ENCODE peak calls at places on chromosome 10, in nine cellular contexts. N is fibroblast of lung, P is HepG2, I is colonic mucosa, X is DND-41, C is IMR-90, R is endothelial cell of umbilical vein, A is H9, D is neural progenitor cell. Z is an unnamed sample.

GRCh38 chr10:92914478-92915066 is 66.3 kb downstream of the EXOC6 start:
- DNase-seq in N (peak; percentile 33), P (peak; percentile 68), I (peak; percentile 60), X (peak; percentile 65), C (peak; percentile 50), R (peak; percentile 57), A (peak; percentile 53), D (peak; percentile 72), Z (peak; percentile 85)

GRCh38 chr10:101778781-101779543 is 3.0 kb upstream of the FGF8 start:
- DNase-seq in N (peak; percentile 39), P (no peak), I (peak; percentile 81), X (no peak), C (no peak), R (peak; percentile 43), A (peak; percentile 94), D (peak; percentile 91), Z (peak; percentile 95)

GRCh38 chr10:11823122-11823988 is at the start of gene PROSER2:
- DNase-seq in N (peak; percentile 69), P (no peak), I (peak; percentile 65), X (peak; percentile 22), C (peak; percentile 52), R (peak; percentile 70), A (peak; percentile 39), D (peak; percentile 73), Z (peak; percentile 77)

GRCh38 chr10:65559369-65559768 is 1366.5 kb upstream of the LRRTM3 start:
- DNase-seq in N (no peak), P (no peak), I (no peak), X (no peak), C (no peak), R (no peak), A (no peak), D (no peak), Z (no peak)

GRCh38 chr10:70892631-70893030 is 4.3 kb upstream of the PCBD1 start:
- DNase-seq in N (no peak), P (no peak), I (no peak), X (no peak), C (no peak), R (no peak), A (no peak), D (no peak), Z (no peak)

GRCh38 chr10:29078919-29079318 is 210.0 kb upstream of the LYZL1 start:
- DNase-seq in N (no peak), P (no peak), I (no peak), X (no peak), C (no peak), R (no peak), A (no peak), D (peak; percentile 30), Z (no peak)

GRCh38 chr10:23419657-23420319 is 19.1 kb upstream of the OTUD1 start:
- DNase-seq in N (no peak), P (no peak), I (no peak), X (no peak), C (no peak), R (no peak), A (no peak), D (no peak), Z (no peak)

GRCh38 chr10:116773306-116773705 is 30.9 kb upstream of the HSPA12A start:
- DNase-seq in N (no peak), P (no peak), I (no peak), X (no peak), C (no peak), R (no peak), A (no peak), D (no peak), Z (no peak)

GRCh38 chr10:128047337-128047736 is 78.9 kb downstream of the MKI67 start:
- DNase-seq in N (peak; percentile 56), P (no peak), I (peak; percentile 92), X (peak; percentile 90), C (no peak), R (peak; percentile 80), A (peak; percentile 95), D (peak; percentile 72), Z (peak; percentile 96)

GRCh38 chr10:74432841-74433594 is 282.0 kb downstream of the ADK start:
- DNase-seq in N (peak; percentile 79), P (no peak), I (no peak), X (no peak), C (peak; percentile 70), R (no peak), A (no peak), D (no peak), Z (no peak)

GRCh38 chr10:63614371-63614891 is 93.2 kb downstream of the REEP3 start:
- DNase-seq in N (peak; percentile 34), P (no peak), I (no peak), X (no peak), C (peak; percentile 63), R (no peak), A (no peak), D (no peak), Z (no peak)

GRCh38 chr10:72124984-72125383 is 36.6 kb upstream of the SPOCK2 start:
- DNase-seq in N (peak; percentile 82), P (no peak), I (no peak), X (no peak), C (peak; percentile 77), R (no peak), A (no peak), D (no peak), Z (no peak)

DNA sequence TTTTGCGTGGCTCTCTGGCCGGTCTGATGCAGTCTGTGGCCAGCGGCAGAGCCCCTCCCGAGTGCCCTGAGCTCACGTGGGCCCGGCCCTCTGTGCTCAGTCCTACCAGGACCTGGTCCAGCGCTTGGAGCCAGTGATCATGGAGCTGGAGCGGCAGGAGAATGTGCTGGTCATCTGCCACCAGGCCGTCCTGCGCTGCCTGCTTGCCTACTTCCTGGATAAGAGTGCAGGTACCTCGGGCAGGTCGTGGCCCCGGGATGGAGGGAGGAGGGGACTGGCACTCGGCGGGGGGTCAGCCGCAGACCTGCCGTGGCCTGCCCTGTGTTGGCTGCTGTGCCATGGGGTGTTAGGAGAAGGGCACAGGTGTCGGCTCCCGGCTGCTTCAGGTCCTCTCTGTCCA is 20.0 kb downstream of the PFKFB3 start:
- DNase-seq in N (no peak), P (no peak), I (no peak), X (no peak), C (no peak), R (no peak), A (no peak), D (no peak), Z (no peak)
- H3K9ac ChIP-seq in N (no peak overlapping the region), P (no peak overlapping the region), I (no peak overlapping the region), X (no peak overlapping the region), C (no peak overlapping the region), R (no peak overlapping the region), A (no peak overlapping the region), D (no peak overlapping the region), Z (no peak overlapping the region)

GRCh38 chr10:132642732-132643008 is 105.1 kb downstream of the INPP5A start:
- DNase-seq in N (no peak), P (no peak), I (no peak), X (no peak), C (no peak), R (no peak), A (peak; percentile 2), D (no peak), Z (peak; percentile 15)
- H3K27me3 ChIP-seq in N (no peaks in the 10 kb centered on the region), P (no peaks in the 10 kb centered on the region), I (no peaks in the 10 kb centered on the region), X (no peaks in the 10 kb centered on the region), C (no peaks in the 10 kb centered on the region), R (no peaks in the 10 kb centered on the region), A (no peaks in the 10 kb centered on the region), D (no peaks in the 10 kb centered on the region), Z (no peaks in the 10 kb centered on the region)

GRCh38 chr10:49700997-49701396 is 21.5 kb downstream of the C10orf53 start:
- DNase-seq in N (no peak), P (no peak), I (no peak), X (no peak), C (no peak), R (no peak), A (peak; percentile 75), D (peak; percentile 55), Z (peak; percentile 76)
- TF ChIP-seq CTCF in N (no peak), P (no peak), I (no peak), X (no peak), C (no peak), R (no peak), A (peak; percentile 50), D (peak; percentile 28), Z (peak; percentile 59)

GRCh38 chr10:14840178-14840577 is 2.1 kb downstream of the HSPA14 start:
- DNase-seq in N (no peak), P (no peak), I (no peak), X (no peak), C (no peak), R (no peak), A (no peak), D (no peak), Z (no peak)

GRCh38 chr10:14837003-14837755 is 658 bp downstream of the CDNF start:
- DNase-seq in N (no peak), P (peak; percentile 6), I (no peak), X (no peak), C (no peak), R (no peak), A (no peak), D (peak; percentile 31), Z (no peak)

GRCh38 chr10:14838582-14839304 is 637 bp downstream of the HSPA14 start:
- DNase-seq in N (peak; percentile 29), P (peak; percentile 18), I (peak; percentile 36), X (peak; percentile 44), C (no peak), R (peak; percentile 46), A (peak; percentile 66), D (peak; percentile 83), Z (peak; percentile 83)

GRCh38 chr10:14837756-14838581 is at the start of the genes CDNF, HSPA14 and MSANTD7:
- DNase-seq in N (peak; percentile 98), P (peak; percentile 98), I (peak; percentile 100), X (peak; percentile 99), C (peak; percentile 99), R (peak; percentile 100), A (peak; percentile 99), D (peak; percentile 100), Z (peak; percentile 99)

GRCh38 chr10:14839305-14839695 is 1.2 kb downstream of the HSPA14 start:
- DNase-seq in N (no peak), P (no peak), I (peak; percentile 53), X (peak; percentile 33), C (no peak), R (no peak), A (peak; percentile 11), D (peak; percentile 18), Z (no peak)
- H3K9ac ChIP-seq in N (peak overlapping the region; percentile 97), P (peak overlapping the region; percentile 92), I (peak overlapping the region; percentile 85), X (peak overlapping the region; percentile 99), C (peak overlapping the region; percentile 82), R (peak overlapping the region; percentile 88), A (peak overlapping the region; percentile 94), D (peak overlapping the region; percentile 94), Z (peak overlapping the region; percentile 94)

DNA sequence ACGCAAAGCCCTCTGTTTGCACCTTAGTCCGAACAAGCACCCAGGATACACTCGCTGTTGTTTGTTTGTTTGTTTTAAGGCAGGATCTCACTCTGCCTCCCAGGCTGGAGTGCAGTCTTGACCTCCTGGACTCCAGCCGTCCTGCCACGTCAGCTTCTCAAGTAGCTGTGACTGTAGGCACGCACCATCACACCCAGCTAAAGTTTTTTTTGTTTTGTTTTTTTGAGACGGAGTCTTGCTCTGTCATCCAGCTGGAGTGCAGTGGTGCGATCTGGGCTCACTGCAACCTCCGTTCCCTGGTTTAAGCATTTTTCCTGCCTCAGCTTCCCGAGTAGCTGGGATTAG is 76.8 kb downstream of the CTBP2 start:
- DNase-seq in N (peak; percentile 85), P (no peak), I (no peak), X (no peak), C (peak; percentile 97), R (peak; percentile 21), A (no peak), D (no peak), Z (no peak)
- H3K27me3 ChIP-seq in N (no peaks in the 10 kb centered on the region), P (peaks cover 64% of the 10 kb centered on the region), I (no peaks in the 10 kb centered on the region), X (no peaks in the 10 kb centered on the region), C (no peaks in the 10 kb centered on the region), R (no peaks in the 10 kb centered on the region), A (no peaks in the 10 kb centered on the region), D (no peaks in the 10 kb centered on the region), Z (no peaks in the 10 kb centered on the region)

Z was measured in endodermal cell.